ENCODE peak calls at places on chromosome 1, in five cellular contexts. G, Q, I, S and X are unnamed samples.

GRCh38 chr1:66681686-66682085 is 70.6 kb upstream of the DYNLT5 start:
- DNase-seq in G (no peak), Q (no peak), I (no peak), S (no peak), X (no peak)

GRCh38 chr1:157363660-157364140 is 188.6 kb downstream of the FCRL5 start:
- DNase-seq in G (peak; percentile 51), Q (no peak), I (peak; percentile 76), S (no peak), X (no peak)

GRCh38 chr1:87335175-87335992 is 6.7 kb downstream of the LMO4 start:
- DNase-seq in G (peak; percentile 56), Q (peak; percentile 81), I (peak; percentile 57), S (peak; percentile 66), X (peak; percentile 54)

GRCh38 chr1:150887018-150887417 is at the start of gene CTXND2:
- DNase-seq in G (no peak), Q (no peak), I (no peak), S (no peak), X (no peak)

GRCh38 chr1:84583648-84584047 is 9.4 kb upstream of the CTBS start:
- DNase-seq in G (no peak), Q (no peak), I (no peak), S (no peak), X (no peak)

GRCh38 chr1:223741861-223742260 is 29.5 kb downstream of the CAPN2 start:
- DNase-seq in G (peak; percentile 38), Q (no peak), I (no peak), S (no peak), X (no peak)

GRCh38 chr1:225642177-225642576 is 10.7 kb downstream of the ENAH start:
- DNase-seq in G (no peak), Q (no peak), I (no peak), S (no peak), X (no peak)

GRCh38 chr1:25773441-25774125 is 26.4 kb upstream of the SELENON start:
- DNase-seq in G (peak; percentile 73), Q (no peak), I (no peak), S (peak; percentile 74), X (no peak)

GRCh38 chr1:110239491-110240430 is 29.6 kb downstream of the KCNC4 start:
- DNase-seq in G (no peak), Q (no peak), I (no peak), S (no peak), X (no peak)

GRCh38 chr1:65792671-65793358 is at the start of gene PDE4B:
- DNase-seq in G (no peak), Q (no peak), I (peak; percentile 77), S (no peak), X (no peak)

GRCh38 chr1:167430849-167431242 is 87.5 kb downstream of the CD247 start:
- DNase-seq in G (no peak), Q (no peak), I (no peak), S (no peak), X (no peak)

GRCh38 chr1:31152181-31152768 is 86.8 kb upstream of the PUM1 start:
- DNase-seq in G (no peak), Q (no peak), I (no peak), S (no peak), X (no peak)